ENCODE peak calls at places on chromosomes 11 and 22, in nine cellular contexts. U, M, R, E, N, K, J, O and S are unnamed samples.

GRCh38 chr22:17960695-17961442 is 63.5 kb downstream of the MICAL3 start:
- DNase-seq in O (no peak), K (no peak), R (no peak), E (no peak), U (no peak), J (no peak), M (no peak), N (no peak), S (no peak)

GRCh38 chr11:8807544-8808225 is 103.3 kb upstream of the AKIP1 start:
- DNase-seq in J (peak; percentile 61), O (peak; percentile 72), M (no peak), E (no peak), K (no peak), R (no peak), N (peak; percentile 49), U (no peak), S (peak; percentile 89)

GRCh38 chr11:72240461-72241289 is 3.3 kb downstream of the PHOX2A start:
- DNase-seq in N (no peak), O (no peak), E (no peak), R (no peak), U (no peak), M (no peak), K (no peak), J (no peak), S (no peak)

GRCh38 chr11:128610765-128611617 is 23.6 kb upstream of the ETS1 start:
- DNase-seq in N (no peak), J (no peak), K (no peak), M (no peak), R (no peak), U (peak; percentile 62), O (no peak), E (no peak), S (no peak)

GRCh38 chr11:75625970-75626691 is 42.7 kb downstream of the MAP6 start:
- DNase-seq in U (no peak), M (peak; percentile 71), O (peak; percentile 69), N (no peak), R (no peak), E (no peak), J (no peak), K (no peak), S (peak; percentile 75)

GRCh38 chr11:1204381-1205101 is 18.3 kb upstream of the MUC5B start:
- DNase-seq in M (no peak), K (no peak), N (peak; percentile 9), O (no peak), J (no peak), R (no peak), U (no peak), E (peak; percentile 5), S (no peak)

GRCh38 chr11:76658231-76658630 is 12.3 kb downstream of the LRRC32 start:
- DNase-seq in E (no peak), O (no peak), N (no peak), U (no peak), J (no peak), R (no peak), M (no peak), K (no peak), S (no peak)

GRCh38 chr22:23289851-23290724 is 109.8 kb downstream of the BCR start:
- DNase-seq in E (no peak), K (peak; percentile 97), N (peak; percentile 66), J (peak; percentile 71), M (peak; percentile 17), U (peak; percentile 75), R (peak; percentile 30), O (no peak), S (peak; percentile 12)

GRCh38 chr11:75562836-75563484 is 907 bp downstream of the SERPINH1 start:
- DNase-seq in E (no peak), N (peak; percentile 73), O (no peak), M (peak; percentile 49), R (no peak), K (no peak), J (peak; percentile 48), U (no peak), S (peak; percentile 87)

GRCh38 chr22:39348909-39349505 is 784 bp upstream of the SYNGR1 start:
- DNase-seq in O (no peak), E (no peak), J (no peak), K (no peak), R (no peak), N (peak; percentile 40), M (no peak), U (no peak), S (no peak)

GRCh38 chr11:47001666-47002285 is 65.2 kb downstream of the CSTPP1 start:
- DNase-seq in K (no peak), N (no peak), O (no peak), U (no peak), E (no peak), J (no peak), R (no peak), M (no peak), S (no peak)

GRCh38 chr22:36386900-36387663 is 685 bp downstream of the MYH9 start:
- DNase-seq in M (no peak), O (no peak), J (peak; percentile 25), K (no peak), E (no peak), U (peak; percentile 85), R (no peak), N (peak; percentile 79), S (no peak)

GRCh38 chr11:57942808-57943207 is 80.9 kb upstream of the OR9Q1 start:
- DNase-seq in J (no peak), M (no peak), R (no peak), E (no peak), K (no peak), O (no peak), N (no peak), U (no peak), S (no peak)

GRCh38 chr11:77590194-77590591 is 440 bp downstream of the AQP11 start:
- DNase-seq in O (peak; percentile 20), R (no peak), M (no peak), E (no peak), N (no peak), J (peak; percentile 23), U (no peak), K (peak; percentile 40), S (no peak)

GRCh38 chr11:95678988-95679387 is 110.6 kb downstream of the FAM76B start:
- DNase-seq in N (no peak), J (no peak), M (no peak), K (no peak), O (no peak), E (no peak), U (no peak), R (no peak), S (no peak)

GRCh38 chr22:28247667-28248363 is 328.8 kb upstream of the PITPNB start:
- DNase-seq in U (no peak), M (no peak), K (no peak), N (no peak), R (no peak), J (no peak), E (no peak), O (no peak), S (no peak)

GRCh38 chr22:23838686-23839468 is at the start of gene DERL3:
- DNase-seq in U (peak; percentile 97), E (peak; percentile 84), M (peak; percentile 97), R (peak; percentile 96), N (peak; percentile 99), J (peak; percentile 100), O (peak; percentile 93), K (no peak), S (peak; percentile 95)

GRCh38 chr22:38016182-38017078 is 32.1 kb upstream of the SOX10 start:
- DNase-seq in M (peak; percentile 64), K (no peak), R (no peak), O (no peak), E (no peak), J (no peak), N (peak; percentile 72), U (no peak), S (no peak)

GRCh38 chr22:42330953-42331525 is 60.6 kb upstream of the TCF20 start:
- DNase-seq in O (no peak), M (no peak), E (no peak), N (no peak), J (no peak), U (no peak), K (no peak), R (no peak), S (no peak)

GRCh38 chr11:125408281-125408680 is 87.8 kb downstream of the FEZ1 start:
- DNase-seq in J (no peak), K (no peak), E (no peak), R (no peak), U (no peak), M (no peak), N (peak; percentile 31), O (no peak), S (no peak)

GRCh38 chr11:7597620-7598019 is 75.7 kb downstream of the CYB5R2 start:
- DNase-seq in U (no peak), E (no peak), J (no peak), R (no peak), K (no peak), N (no peak), M (no peak), O (no peak), S (no peak)

GRCh38 chr22:19422440-19423301 is 8.9 kb downstream of the HIRA start:
- DNase-seq in E (no peak), U (no peak), N (no peak), J (no peak), K (no peak), O (no peak), R (no peak), M (no peak), S (no peak)

GRCh38 chr22:20031732-20032406 is 11.0 kb downstream of the TANGO2 start:
- DNase-seq in R (no peak), J (no peak), M (no peak), O (no peak), U (peak; percentile 48), E (no peak), K (no peak), N (no peak), S (no peak)

GRCh38 chr11:100635194-100635593 is 51.9 kb upstream of the ARHGAP42 start:
- DNase-seq in R (no peak), J (peak; percentile 21), U (no peak), E (no peak), M (no peak), O (no peak), K (no peak), N (no peak), S (no peak)

GRCh38 chr22:39519681-39520053 is 695 bp upstream of the ATF4 start:
- DNase-seq in R (no peak), N (peak; percentile 76), O (no peak), U (peak; percentile 61), J (peak; percentile 72), E (no peak), K (no peak), M (no peak), S (peak; percentile 30)

GRCh38 chr11:27391336-27392015 is 28.5 kb upstream of the CCDC34 start:
- DNase-seq in U (no peak), R (no peak), J (no peak), E (no peak), M (no peak), K (no peak), O (no peak), N (no peak), S (peak; percentile 47)

GRCh38 chr22:45353816-45354215 is 44.1 kb downstream of the FAM118A start:
- DNase-seq in R (no peak), O (no peak), U (no peak), E (no peak), K (no peak), N (no peak), M (no peak), J (no peak), S (no peak)

GRCh38 chr22:37507731-37508130 is 11.5 kb downstream of the CARD10 start:
- DNase-seq in O (no peak), R (no peak), U (no peak), N (no peak), K (no peak), M (no peak), E (no peak), J (no peak), S (no peak)

GRCh38 chr11:124938206-124938765 is 2.4 kb upstream of the HEPACAM start:
- DNase-seq in J (no peak), R (no peak), O (peak; percentile 35), M (no peak), N (no peak), K (no peak), U (no peak), E (no peak), S (no peak)

GRCh38 chr22:31561970-31562369 is 65.6 kb downstream of the SFI1 start:
- DNase-seq in E (no peak), R (no peak), U (no peak), M (no peak), J (no peak), N (no peak), O (no peak), K (no peak), S (no peak)